ENCODE peak calls at places on chromosomes 13 and 19, in eight cellular contexts. U is keratinocyte, A is choroid plexus epithelial cell, Z is astrocyte of the spinal cord, T is Caco-2, C is adrenal gland, O is fibroblast of lung, F is colonic mucosa. V is an unnamed sample.

GRCh38 chr13:109922518-109922917 is 136.1 kb upstream of the IRS2 start:
- DNase-seq in Z (no peak), A (peak), T (no peak), O (peak), U (no peak), F (no peak), C (no peak), V (no peak)

GRCh38 chr13:75326173-75327131 is 155.5 kb downstream of the TBC1D4 start:
- DNase-seq in U (no peak), C (no peak), Z (peak), T (no peak), A (peak), O (peak), F (no peak), V (no peak)

GRCh38 chr19:42150940-42151339 is 18.7 kb upstream of the POU2F2 start:
- DNase-seq in F (no peak), U (no peak), A (no peak), C (no peak), Z (no peak), O (no peak), T (no peak), V (no peak)

GRCh38 chr13:53041968-53042485 is 13.4 kb downstream of the OLFM4 start:
- DNase-seq in Z (no peak), O (no peak), F (no peak), U (no peak), C (no peak), T (no peak), A (no peak), V (no peak)

GRCh38 chr19:49637865-49638350 is 2.0 kb downstream of the RRAS start:
- DNase-seq in T (peak), U (no peak), Z (peak), F (peak), C (peak), O (peak), A (peak), V (peak)

GRCh38 chr19:11091343-11092153 is 2.3 kb downstream of the LDLR start:
- DNase-seq in C (peak), U (no peak), O (peak), Z (peak), A (peak), F (peak), T (peak), V (peak)

GRCh38 chr19:14342809-14343208 is 38.4 kb upstream of the ADGRE5 start:
- DNase-seq in Z (no peak), U (no peak), O (no peak), F (no peak), T (no peak), C (no peak), A (no peak), V (no peak)

GRCh38 chr19:11265785-11266236 is 3.5 kb upstream of the DOCK6 start:
- DNase-seq in C (no peak), U (peak), A (no peak), Z (peak), T (peak), O (peak), F (peak), V (no peak)

GRCh38 chr13:95349267-95349666 is 48.0 kb upstream of the ABCC4 start:
- DNase-seq in O (peak), A (peak), T (no peak), Z (no peak), C (no peak), U (no peak), F (no peak), V (no peak)

GRCh38 chr13:30737511-30738342 is 2.4 kb downstream of the ALOX5AP start:
- DNase-seq in F (no peak), T (no peak), O (no peak), C (no peak), U (no peak), A (no peak), Z (no peak), V (no peak)

GRCh38 chr13:93169980-93170379 is 56.6 kb upstream of the GPC6 start:
- DNase-seq in C (no peak), F (no peak), U (peak), T (no peak), Z (peak), O (peak), A (peak), V (peak)

GRCh38 chr13:50685491-50685890 is 158.0 kb downstream of the DLEU7 start:
- DNase-seq in C (peak), A (peak), F (peak), T (no peak), Z (peak), U (no peak), O (peak), V (no peak)

GRCh38 chr13:75946746-75947397 is 310.7 kb downstream of the LMO7 start:
- DNase-seq in U (no peak), A (no peak), C (no peak), Z (no peak), T (no peak), O (no peak), F (no peak), V (no peak)

GRCh38 chr13:39281539-39282150 is 243.4 kb downstream of the NHLRC3 start:
- DNase-seq in C (no peak), F (no peak), U (no peak), Z (no peak), A (no peak), T (no peak), O (no peak), V (no peak)

GRCh38 chr19:29532956-29533355 is 7.2 kb downstream of the VSTM2B start:
- DNase-seq in A (no peak), C (no peak), O (no peak), F (no peak), U (no peak), T (peak), Z (no peak), V (no peak)

GRCh38 chr19:17777840-17778620 is 16.9 kb upstream of the B3GNT3 start:
- DNase-seq in A (peak), F (peak), O (no peak), C (no peak), Z (peak), U (no peak), T (peak), V (no peak)

GRCh38 chr13:112900691-112901091 is 68.3 kb upstream of the MCF2L start:
- DNase-seq in U (no peak), T (peak), Z (no peak), F (no peak), C (no peak), O (no peak), A (no peak), V (no peak)

GRCh38 chr13:49585220-49586157 is at the start of gene RCBTB1:
- DNase-seq in O (peak), T (peak), C (peak), A (peak), U (no peak), Z (peak), F (peak), V (no peak)

GRCh38 chr13:35784286-35784951 is 307.9 kb upstream of the MAB21L1 start:
- DNase-seq in A (no peak), U (no peak), T (no peak), Z (no peak), O (no peak), C (no peak), F (no peak), V (no peak)

GRCh38 chr13:26502826-26503225 is 54.7 kb upstream of the WASF3 start:
- DNase-seq in A (peak), U (no peak), O (peak), T (no peak), Z (peak), F (no peak), C (no peak), V (peak)

GRCh38 chr19:57708641-57709354 is at the start of gene ZNF154:
- DNase-seq in C (peak), F (peak), O (peak), Z (peak), A (peak), T (no peak), U (no peak), V (peak)

GRCh38 chr19:8615813-8616596 is 5.5 kb upstream of the ADAMTS10 start:
- DNase-seq in O (peak), A (peak), T (peak), Z (peak), F (peak), U (no peak), C (peak), V (no peak)

GRCh38 chr19:3360494-3361383 is 5.6 kb upstream of the NFIC start:
- DNase-seq in C (peak), U (no peak), F (peak), T (no peak), O (no peak), Z (no peak), A (no peak), V (no peak)

GRCh38 chr19:45947926-45948325 is 25.7 kb downstream of the NOVA2 start:
- DNase-seq in U (no peak), F (no peak), Z (peak), O (no peak), A (peak), T (no peak), C (no peak), V (no peak)

GRCh38 chr13:88622362-88622973 is 951.3 kb downstream of the SLITRK5 start:
- DNase-seq in Z (no peak), T (no peak), O (no peak), C (no peak), U (peak), F (no peak), A (no peak), V (no peak)

GRCh38 chr13:60627071-60627686 is 230.2 kb downstream of the TDRD3 start:
- DNase-seq in A (peak), T (peak), O (peak), U (no peak), C (no peak), F (no peak), Z (peak), V (no peak)

DNA sequence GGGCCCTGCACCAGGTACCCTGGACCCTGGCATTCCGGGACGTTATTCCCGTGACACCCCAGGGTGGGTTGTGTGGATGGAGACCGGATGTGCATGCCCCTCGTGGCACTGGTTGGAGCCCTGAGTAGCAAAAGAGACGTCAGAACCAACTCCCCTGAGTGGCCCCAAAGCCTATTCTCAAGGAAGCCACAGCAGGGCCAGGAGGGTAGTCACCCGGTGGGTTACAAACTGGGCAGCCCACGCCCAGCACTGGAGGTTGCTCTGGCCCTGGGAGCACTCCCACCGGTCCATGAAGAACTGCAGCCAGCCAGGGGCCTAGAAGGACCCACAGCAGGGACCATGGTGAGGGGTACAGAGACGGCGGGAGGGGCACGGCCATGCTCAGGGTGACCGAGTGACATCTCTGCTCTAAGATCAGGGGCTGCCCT is 7.5 kb downstream of the KLF16 start:
- DNase-seq in O (no peak), C (no peak), T (no peak), Z (no peak), U (no peak), F (peak), A (no peak), V (no peak)
- TF ChIP-seq CTCF in O (no peak), C (no peak), T (no peak), Z (no peak), U (no peak), F (no peak), A (no peak), V (no peak)

DNA sequence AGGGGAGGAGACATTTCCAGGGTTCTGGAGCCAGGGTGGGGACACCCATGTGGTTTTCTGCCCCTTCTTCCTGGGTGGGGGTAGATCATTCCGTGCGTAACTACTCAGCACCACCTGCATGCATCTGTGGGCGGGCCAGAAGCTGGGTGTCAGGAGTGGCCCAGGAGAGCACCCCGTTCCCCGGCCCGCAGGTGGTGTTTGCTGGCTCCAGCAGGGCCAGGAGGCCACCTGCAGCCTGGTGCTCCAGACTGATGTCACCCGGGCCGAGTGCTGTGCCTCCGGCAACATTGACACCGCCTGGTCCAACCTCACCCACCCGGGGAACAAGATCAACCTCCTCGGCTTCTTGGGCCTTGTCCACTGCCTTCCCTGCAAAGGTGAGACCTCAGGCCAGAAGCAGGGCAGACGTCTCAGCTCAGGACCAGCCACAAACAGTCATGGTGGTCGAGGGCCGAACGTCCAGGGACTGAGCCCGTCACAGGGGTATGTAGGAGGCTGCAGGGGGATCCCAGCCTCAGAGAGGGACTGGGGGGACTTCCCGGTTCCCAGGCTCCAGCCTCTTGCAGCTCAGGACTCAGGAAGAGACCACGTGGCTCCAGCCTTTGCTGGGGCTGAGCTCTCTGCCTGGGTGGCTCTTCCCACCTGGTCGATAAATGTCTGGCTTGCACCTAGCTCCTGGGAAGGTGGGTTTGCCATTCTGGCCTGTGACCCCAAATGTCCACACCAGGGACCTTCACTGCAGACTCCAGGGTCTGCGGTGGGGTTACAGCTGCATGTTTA is 1.6 kb downstream of the FSTL3 start:
- DNase-seq in F (no peak), C (no peak), U (no peak), T (no peak), A (peak), Z (peak), O (peak), V (no peak)
- H3K4me3 ChIP-seq in F (no peak), C (no peak), U (peak), T (peak), A (peak), Z (peak), O (peak), V (peak)

GRCh38 chr13:33181264-33181663 is 104.3 kb downstream of the STARD13 start:
- DNase-seq in C (no peak), A (no peak), O (no peak), Z (no peak), T (no peak), F (no peak), U (no peak), V (no peak)

GRCh38 chr13:33183431-33184130 is 102.0 kb downstream of the STARD13 start:
- DNase-seq in T (no peak), U (no peak), C (no peak), F (no peak), O (no peak), Z (peak), A (peak), V (no peak)

GRCh38 chr13:33184530-33184929 is 101.0 kb downstream of the STARD13 start:
- DNase-seq in C (no peak), A (no peak), O (no peak), F (no peak), T (no peak), U (no peak), Z (no peak), V (no peak)

GRCh38 chr13:33184131-33184485 is 101.4 kb downstream of the STARD13 start:
- DNase-seq in A (no peak), U (no peak), C (no peak), Z (peak), T (no peak), F (no peak), O (no peak), V (no peak)

DNA sequence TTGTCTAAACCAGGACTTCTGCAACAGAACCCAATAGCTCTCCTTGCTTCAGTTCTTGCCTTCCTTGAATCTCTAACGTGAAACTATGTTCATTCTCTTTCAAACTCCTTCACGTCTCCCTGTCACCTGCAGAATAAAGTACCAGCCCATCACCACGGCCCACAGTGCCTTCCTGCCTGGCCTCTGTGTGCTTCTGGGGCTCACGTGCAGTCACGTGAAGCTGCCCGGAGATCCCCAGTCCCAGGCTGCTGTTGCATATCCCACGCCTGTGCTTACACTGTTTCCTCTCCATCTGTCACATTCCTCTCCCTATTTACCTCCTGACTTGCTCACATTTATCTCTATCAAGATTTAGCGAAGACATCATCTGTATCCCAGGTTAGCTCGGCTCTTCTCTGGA is 102.8 kb downstream of the STARD13 start:
- DNase-seq in Z (no peak), U (no peak), A (no peak), C (no peak), T (no peak), O (no peak), F (no peak), V (no peak)
- TF ChIP-seq CTCF in Z (no peak), U (no peak), A (no peak), C (no peak), T (no peak), O (no peak), F (no peak), V (no peak)

GRCh38 chr19:40603719-40604646 is 2.8 kb downstream of the LTBP4 start:
- DNase-seq in A (peak), C (peak), Z (peak), U (peak), T (peak), F (peak), O (peak), V (peak)

GRCh38 chr19:40603071-40603718 is 2.0 kb downstream of the LTBP4 start:
- DNase-seq in O (no peak), F (peak), Z (no peak), U (no peak), A (peak), C (no peak), T (peak), V (no peak)

GRCh38 chr19:40607311-40607871 is 6.2 kb downstream of the LTBP4 start:
- DNase-seq in O (no peak), F (peak), T (peak), C (no peak), U (no peak), Z (no peak), A (no peak), V (no peak)

GRCh38 chr19:40605201-40605971 is 4.2 kb downstream of the LTBP4 start:
- DNase-seq in F (peak), U (no peak), A (peak), Z (peak), C (peak), T (peak), O (peak), V (no peak)

GRCh38 chr19:40604647-40605200 is 3.6 kb downstream of the LTBP4 start:
- DNase-seq in F (peak), C (no peak), Z (no peak), T (peak), A (no peak), O (no peak), U (no peak), V (no peak)
- H3K4me3 ChIP-seq in F (peak), C (no peak), Z (peak), T (peak), A (peak), O (peak), U (peak), V (peak)

DNA sequence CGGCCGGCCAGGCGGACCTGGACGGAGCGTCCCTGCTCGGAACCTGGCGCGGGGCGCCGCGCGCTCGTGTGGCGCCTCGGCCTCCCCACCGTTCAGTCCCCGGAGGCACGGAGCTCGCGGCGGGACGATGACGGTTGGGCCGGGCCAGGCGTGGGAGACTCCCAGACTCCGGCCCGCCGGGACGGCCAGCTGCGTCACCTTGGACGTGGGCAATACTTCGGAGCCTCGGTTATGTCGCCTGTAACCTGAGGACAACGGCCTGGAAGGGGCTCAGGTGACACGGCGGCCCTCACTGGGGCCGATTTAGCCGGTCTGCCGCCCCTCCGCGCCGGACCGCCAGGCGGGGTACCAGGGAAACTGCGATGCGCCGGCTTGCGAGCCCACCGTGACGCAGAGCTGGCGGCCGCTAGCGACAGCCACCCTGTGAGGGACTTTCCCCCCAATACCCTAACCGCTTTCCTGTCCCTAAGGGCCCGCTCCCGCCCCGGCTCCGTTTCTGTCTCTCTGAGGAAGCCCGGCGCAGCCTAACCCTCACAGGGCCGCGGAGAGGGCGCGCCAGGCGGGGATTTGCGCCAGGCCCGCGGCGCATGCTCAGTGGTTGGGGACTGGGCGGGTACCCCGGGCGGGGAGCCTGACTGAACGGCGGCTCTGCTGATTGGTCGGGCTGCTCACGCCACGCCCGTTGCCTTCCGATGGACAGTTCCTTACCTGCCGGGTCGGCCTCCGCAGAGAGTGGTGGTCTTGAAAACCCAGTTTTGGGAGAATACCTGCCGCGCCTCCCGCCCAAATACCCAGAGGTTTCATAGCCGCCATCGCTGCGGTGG is 109.5 kb upstream of the DOCK9 start:
- DNase-seq in U (peak), C (peak), O (peak), F (peak), T (peak), A (peak), Z (peak), V (peak)
- TF ChIP-seq CTCF in U (peak), C (peak), O (peak), F (peak), T (peak), A (peak), Z (peak), V (no peak)

GRCh38 chr19:10045371-10045770 is 32.1 kb downstream of the RDH8 start:
- DNase-seq in C (no peak), Z (no peak), O (no peak), U (no peak), T (no peak), F (no peak), A (no peak), V (no peak)

GRCh38 chr19:10044390-10044789 is 31.1 kb downstream of the RDH8 start:
- DNase-seq in C (no peak), Z (no peak), A (no peak), O (no peak), F (no peak), U (no peak), T (no peak), V (no peak)

GRCh38 chr19:10037809-10038208 is 24.5 kb downstream of the RDH8 start:
- DNase-seq in T (no peak), U (no peak), C (no peak), O (no peak), A (no peak), Z (no peak), F (peak), V (no peak)

GRCh38 chr19:10043286-10043927 is 30.1 kb downstream of the RDH8 start:
- DNase-seq in U (no peak), Z (peak), C (no peak), A (peak), O (peak), F (no peak), T (no peak), V (no peak)
- H3K4me3 ChIP-seq in U (no peak), Z (no peak), C (no peak), A (no peak), O (no peak), F (no peak), T (no peak), V (no peak)

V was measured in HFF-Myc.